ENCODE peak calls at places on chromosomes 3 and 15, in nine cellular contexts. F, W, D, I, N, P, R, Q and V are unnamed samples.

GRCh38 chr3:10703875-10704274 is 112.2 kb upstream of the SLC6A11 start:
- DNase-seq in F (no peak), W (peak), D (no peak), I (no peak), N (no peak), P (peak), R (no peak), Q (no peak), V (no peak)

GRCh38 chr3:105503191-105503593 is 136.5 kb downstream of the ALCAM start:
- DNase-seq in F (no peak), W (no peak), D (no peak), I (no peak), N (no peak), P (no peak), R (no peak), Q (no peak), V (no peak)

GRCh38 chr3:14148041-14148985 is 23.5 kb downstream of the TMEM43 start:
- DNase-seq in F (no peak), W (peak), D (no peak), I (no peak), N (no peak), P (peak), R (no peak), Q (no peak), V (no peak)

GRCh38 chr15:87269566-87269965 is 987.0 kb downstream of the NTRK3 start:
- DNase-seq in F (no peak), W (no peak), D (no peak), I (no peak), N (no peak), P (no peak), R (no peak), Q (no peak), V (no peak)

GRCh38 chr3:189914799-189915198 is 205.9 kb downstream of the P3H2 start:
- DNase-seq in F (no peak), W (no peak), D (peak), I (no peak), N (no peak), P (no peak), R (no peak), Q (peak), V (no peak)

GRCh38 chr3:66432041-66432766 is 68.6 kb downstream of the LRIG1 start:
- DNase-seq in F (no peak), W (no peak), D (no peak), I (no peak), N (no peak), P (no peak), R (no peak), Q (no peak), V (no peak)

GRCh38 chr15:101500865-101501551 is 11.5 kb upstream of the PCSK6 start:
- DNase-seq in F (no peak), W (no peak), D (no peak), I (no peak), N (no peak), P (no peak), R (no peak), Q (no peak), V (no peak)

GRCh38 chr3:124993462-124993861 is 58.9 kb upstream of the MUC13 start:
- DNase-seq in F (no peak), W (no peak), D (peak), I (peak), N (no peak), P (no peak), R (peak), Q (no peak), V (no peak)

GRCh38 chr15:71659730-71660067 is 150.7 kb upstream of the NR2E3 start:
- DNase-seq in F (no peak), W (no peak), D (no peak), I (no peak), N (no peak), P (no peak), R (no peak), Q (no peak), V (no peak)

GRCh38 chr3:121724130-121724529 is 25.4 kb downstream of the GOLGB1 start:
- DNase-seq in F (no peak), W (no peak), D (no peak), I (no peak), N (no peak), P (no peak), R (no peak), Q (no peak), V (no peak)

GRCh38 chr3:57983734-57984518 is 24.3 kb upstream of the FLNB start:
- DNase-seq in F (peak), W (peak), D (peak), I (peak), N (peak), P (peak), R (peak), Q (no peak), V (peak)

GRCh38 chr15:31435891-31436628 is 109.4 kb downstream of the KLF13 start:
- DNase-seq in F (no peak), W (no peak), D (peak), I (no peak), N (no peak), P (no peak), R (no peak), Q (no peak), V (no peak)

GRCh38 chr3:56347219-56347871 is 120.9 kb downstream of the ERC2 start:
- DNase-seq in F (peak), W (peak), D (no peak), I (no peak), N (no peak), P (peak), R (no peak), Q (no peak), V (no peak)

GRCh38 chr3:163129287-163129686 is 1632.7 kb downstream of the OTOL1 start:
- DNase-seq in F (no peak), W (no peak), D (no peak), I (no peak), N (no peak), P (no peak), R (no peak), Q (no peak), V (no peak)

GRCh38 chr3:45565341-45565740 is 29.2 kb upstream of the LIMD1 start:
- DNase-seq in F (no peak), W (no peak), D (no peak), I (no peak), N (no peak), P (no peak), R (no peak), Q (no peak), V (no peak)

GRCh38 chr3:57004154-57004730 is 56.2 kb upstream of the SPATA12 start:
- DNase-seq in F (no peak), W (no peak), D (no peak), I (no peak), N (no peak), P (no peak), R (no peak), Q (no peak), V (peak)

GRCh38 chr15:94234300-94234699 is 2.9 kb downstream of the MCTP2 start:
- DNase-seq in F (no peak), W (no peak), D (no peak), I (no peak), N (no peak), P (peak), R (no peak), Q (no peak), V (no peak)

GRCh38 chr3:66200147-66200546 is 20.7 kb upstream of the SLC25A26 start:
- DNase-seq in F (no peak), W (peak), D (no peak), I (no peak), N (no peak), P (peak), R (no peak), Q (no peak), V (no peak)

GRCh38 chr3:147414369-147415135 is 5.4 kb downstream of the ZIC1 start:
- DNase-seq in F (no peak), W (peak), D (no peak), I (no peak), N (no peak), P (no peak), R (no peak), Q (no peak), V (no peak)

GRCh38 chr3:128734523-128735189 is 8.7 kb downstream of the RAB7A start:
- DNase-seq in F (no peak), W (no peak), D (no peak), I (no peak), N (no peak), P (no peak), R (no peak), Q (no peak), V (no peak)

GRCh38 chr3:64848822-64849221 is 161.0 kb upstream of the ADAMTS9 start:
- DNase-seq in F (peak), W (no peak), D (no peak), I (no peak), N (no peak), P (no peak), R (no peak), Q (no peak), V (no peak)

GRCh38 chr15:74240002-74240568 is 4.0 kb downstream of the CCDC33 start:
- DNase-seq in F (peak), W (no peak), D (peak), I (peak), N (no peak), P (peak), R (peak), Q (peak), V (peak)

GRCh38 chr3:3200632-3201212 is 21.2 kb upstream of the CRBN start:
- DNase-seq in F (peak), W (peak), D (peak), I (no peak), N (no peak), P (peak), R (no peak), Q (peak), V (no peak)

GRCh38 chr3:160400631-160401150 is 1.2 kb downstream of the SMC4 start:
- DNase-seq in F (peak), W (peak), D (no peak), I (no peak), N (peak), P (peak), R (no peak), Q (no peak), V (peak)

DNA sequence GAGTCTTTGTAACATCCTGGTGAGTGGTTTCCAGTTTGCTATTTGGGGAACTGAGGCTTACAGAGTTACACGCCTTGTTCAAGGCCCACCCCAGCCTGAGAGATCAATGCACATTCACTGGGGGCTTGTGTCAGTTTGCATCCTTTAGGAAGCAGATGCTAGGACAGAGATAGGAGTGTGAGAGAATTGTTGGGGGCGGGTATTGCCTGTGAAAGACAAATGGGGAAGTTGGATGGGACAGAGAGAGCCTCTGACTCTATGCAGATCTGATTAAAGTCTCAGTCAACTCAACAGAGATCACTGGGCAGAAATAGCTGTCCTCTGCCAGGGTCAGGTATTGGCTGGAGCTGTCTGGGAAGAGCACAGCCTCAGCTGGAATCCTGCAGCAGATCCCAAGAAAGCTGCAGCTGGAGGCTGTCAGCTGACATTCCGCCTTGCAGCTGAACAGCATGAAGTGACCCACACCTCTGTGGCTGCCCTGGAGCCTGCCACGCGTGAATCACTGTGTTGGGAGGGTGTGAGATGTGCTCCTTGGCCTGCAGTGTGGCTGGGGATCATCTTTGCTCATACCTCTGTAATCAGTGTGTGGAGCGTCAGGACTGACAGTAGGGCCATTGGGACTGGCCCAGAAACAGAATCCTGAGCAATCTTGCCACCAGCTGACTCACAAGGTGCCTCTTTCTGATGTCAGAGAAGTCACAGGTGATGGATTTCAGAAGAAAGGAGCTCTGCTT is 283.9 kb upstream of the LRRFIP2 start:
- DNase-seq in F (no peak), W (peak), D (peak), I (peak), N (no peak), P (peak), R (no peak), Q (no peak), V (no peak)
- H3K27ac ChIP-seq in F (peak), W (no peak), D (peak), I (peak), N (no peak), P (no peak), R (peak), Q (no peak), V (no peak)

GRCh38 chr15:92595506-92596337 is 59.9 kb downstream of the FAM174B start:
- DNase-seq in F (no peak), W (no peak), D (no peak), I (no peak), N (no peak), P (no peak), R (no peak), Q (no peak), V (no peak)
- TF ChIP-seq CTCF in F (no peak), W (no peak), D (no peak), I (no peak), N (no peak), P (no peak), R (no peak), Q (no peak), V (no peak)

GRCh38 chr3:119927190-119927589 is 145.3 kb downstream of the NR1I2 start:
- DNase-seq in F (no peak), W (no peak), D (no peak), I (no peak), N (no peak), P (no peak), R (no peak), Q (no peak), V (no peak)

GRCh38 chr3:119918992-119919933 is 137.4 kb downstream of the NR1I2 start:
- DNase-seq in F (no peak), W (no peak), D (no peak), I (no peak), N (no peak), P (no peak), R (no peak), Q (no peak), V (no peak)

GRCh38 chr3:119930286-119930685 is 148.4 kb downstream of the NR1I2 start:
- DNase-seq in F (no peak), W (no peak), D (no peak), I (no peak), N (no peak), P (no peak), R (no peak), Q (no peak), V (no peak)

DNA sequence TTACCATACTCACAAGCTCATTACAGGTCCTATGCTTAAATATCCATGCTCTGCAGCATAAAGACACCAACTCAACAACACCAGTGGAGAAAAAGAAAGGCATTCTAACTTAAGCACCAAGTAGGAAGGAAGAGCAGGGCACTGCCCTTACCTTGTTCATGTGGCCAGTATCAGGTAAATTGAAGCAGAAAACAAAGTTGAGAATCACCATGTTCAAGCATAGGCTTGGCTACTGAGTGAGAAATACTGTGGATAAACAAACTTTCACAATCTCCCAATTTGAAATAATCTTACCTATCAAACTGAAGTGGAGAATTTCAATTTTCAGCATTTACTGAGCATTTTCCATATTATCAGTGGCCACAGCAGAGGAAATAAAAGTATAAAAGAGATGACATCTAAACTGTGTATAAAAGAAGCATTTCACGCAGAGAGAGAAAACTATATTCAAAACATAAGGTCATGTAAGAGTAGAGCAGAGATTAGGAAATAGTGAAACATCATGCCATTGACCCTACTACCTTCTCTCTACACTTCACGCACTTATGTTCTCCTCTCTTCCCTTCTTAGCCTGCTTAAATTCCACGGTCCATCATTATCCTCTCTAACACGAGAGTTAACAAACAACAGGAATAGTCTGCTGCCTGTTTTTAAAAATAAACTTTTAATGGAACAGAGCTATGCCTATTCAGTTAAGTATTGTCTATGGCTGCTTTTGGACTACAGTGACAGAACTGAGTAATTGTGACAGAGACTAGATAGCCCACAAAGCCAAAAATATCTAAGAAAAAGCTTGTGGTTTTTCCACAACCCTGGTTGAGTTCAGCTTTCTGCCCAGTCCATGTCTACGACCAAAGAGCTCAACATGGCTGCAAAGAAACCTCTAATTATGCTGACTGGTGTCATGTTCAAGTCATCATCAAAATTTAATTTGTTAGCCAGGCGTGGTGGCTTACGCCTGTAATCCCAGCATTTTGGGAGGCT is 142.5 kb downstream of the NR1I2 start:
- DNase-seq in F (no peak), W (no peak), D (no peak), I (no peak), N (no peak), P (no peak), R (no peak), Q (no peak), V (no peak)
- H3K4me3 ChIP-seq in F (no peak), W (no peak), D (no peak), I (no peak), N (no peak), P (no peak), R (no peak), Q (no peak), V (no peak)

DNA sequence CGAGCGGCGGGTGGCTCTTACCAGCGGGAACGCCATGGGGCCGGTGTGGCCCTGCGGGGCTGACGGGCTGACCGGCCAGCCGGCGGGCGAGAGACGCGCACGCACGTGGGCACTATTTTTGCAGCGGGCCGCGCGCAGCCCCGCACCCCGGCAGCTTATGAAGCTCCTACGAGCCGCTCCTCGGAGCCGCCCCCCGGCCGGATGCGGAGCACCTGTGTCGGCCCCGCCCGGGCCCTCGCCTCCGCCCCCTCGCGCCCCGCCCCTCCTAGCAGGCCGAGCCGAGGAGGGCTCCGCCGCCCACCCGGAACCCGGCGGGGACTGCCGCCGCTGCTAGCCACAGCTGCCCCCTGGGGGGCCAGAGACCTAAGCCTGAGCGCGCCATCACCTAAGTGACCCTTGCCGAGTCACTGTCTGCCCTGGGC is 683 bp upstream of the CPEB1 start:
- DNase-seq in F (peak), W (peak), D (no peak), I (peak), N (peak), P (peak), R (no peak), Q (no peak), V (peak)
- H3K27ac ChIP-seq in F (peak), W (no peak), D (peak), I (no peak), N (no peak), P (no peak), R (peak), Q (peak), V (no peak)